ENCODE peak calls at places on chromosome 22, in ten cellular contexts. Z, N, L, U, H, R, W, D, V and B are unnamed samples.

GRCh38 chr22:46007003-46007847 is 30.3 kb upstream of the WNT7B start:
- DNase-seq in Z (peak; percentile 85), W (peak; percentile 69), L (peak; percentile 93), N (peak; percentile 83), V (no peak), H (peak; percentile 72), R (peak; percentile 88), D (peak; percentile 88), U (no peak), B (peak; percentile 74)

GRCh38 chr22:36160499-36160942 is at the start of gene APOL3:
- DNase-seq in W (peak; percentile 79), H (peak; percentile 47), R (peak; percentile 28), N (peak; percentile 60), L (peak; percentile 41), Z (peak; percentile 33), D (peak; percentile 27), V (peak; percentile 82), U (no peak), B (peak; percentile 38)

GRCh38 chr22:23800297-23801237 is 13.8 kb downstream of the SMARCB1 start:
- DNase-seq in N (no peak), R (no peak), Z (no peak), D (no peak), V (no peak), L (no peak), H (no peak), U (no peak), W (no peak), B (no peak)

GRCh38 chr22:44684506-44685383 is 17.3 kb upstream of the PRR5 start:
- DNase-seq in Z (peak; percentile 66), H (peak; percentile 95), L (peak; percentile 90), R (peak; percentile 85), U (peak; percentile 92), V (peak; percentile 92), W (peak; percentile 75), N (peak; percentile 85), D (peak; percentile 91), B (peak; percentile 92)

GRCh38 chr22:41445171-41446056 is 1.2 kb downstream of the TOB2 start:
- DNase-seq in R (peak; percentile 22), N (peak; percentile 33), D (no peak), V (peak; percentile 45), U (no peak), W (no peak), H (no peak), L (peak; percentile 30), Z (no peak), B (no peak)

GRCh38 chr22:47309946-47310345 is 547.5 kb downstream of the TBC1D22A start:
- DNase-seq in Z (no peak), R (no peak), V (no peak), W (no peak), D (no peak), N (no peak), H (no peak), L (no peak), U (no peak), B (no peak)

GRCh38 chr22:23243006-23243573 is 62.8 kb downstream of the BCR start:
- DNase-seq in D (no peak), W (no peak), L (no peak), R (no peak), U (no peak), V (no peak), H (no peak), N (no peak), Z (no peak), B (no peak)

GRCh38 chr22:22872722-22873708 is 14.6 kb upstream of the IGLL5 start:
- DNase-seq in L (no peak), V (no peak), H (no peak), Z (no peak), R (no peak), N (no peak), U (no peak), D (no peak), W (no peak), B (no peak)

GRCh38 chr22:29664731-29665130 is 55.1 kb upstream of the CABP7 start:
- DNase-seq in R (no peak), H (peak; percentile 40), W (no peak), N (no peak), U (no peak), Z (no peak), D (no peak), L (no peak), V (no peak), B (no peak)

GRCh38 chr22:37253164-37253660 is 9.1 kb upstream of the RAC2 start:
- DNase-seq in N (no peak), H (no peak), W (no peak), L (no peak), Z (no peak), V (no peak), U (no peak), R (peak; percentile 27), D (no peak), B (no peak)
- TF ChIP-seq CTCF in N (no peak), H (peak; percentile 10), W (no peak), L (no peak), Z (no peak), V (no peak), U (no peak), R (no peak), D (peak; percentile 3), B (no peak)

GRCh38 chr22:49350441-49351121 is 477.1 kb downstream of the BRD1 start:
- DNase-seq in L (no peak), R (no peak), N (no peak), H (no peak), Z (no peak), W (no peak), D (no peak), U (no peak), V (no peak), B (no peak)
- TF ChIP-seq CTCF in L (no peak), R (no peak), N (no peak), H (no peak), Z (no peak), W (no peak), D (no peak), U (peak; percentile 5), V (no peak), B (no peak)

DNA sequence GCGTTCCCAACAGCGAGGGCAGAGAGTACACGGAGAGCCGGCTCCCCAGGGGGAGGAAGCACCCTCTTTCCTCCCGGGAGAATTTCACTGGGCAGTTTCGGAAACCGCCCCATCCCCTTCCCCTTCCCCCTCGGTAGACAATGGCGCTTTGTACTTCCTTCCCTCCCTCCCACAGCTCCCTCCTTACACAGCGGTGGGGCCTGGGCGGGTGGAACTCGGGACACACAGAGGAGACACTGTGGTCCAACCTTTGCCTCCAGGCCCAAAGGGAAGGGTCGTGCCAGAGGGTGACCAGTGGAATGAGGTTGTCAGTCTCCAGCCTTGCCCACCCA is 4.3 kb downstream of the SMTN start:
- DNase-seq in U (no peak), W (peak; percentile 56), Z (no peak), R (no peak), N (peak; percentile 63), L (no peak), D (no peak), V (peak; percentile 38), H (no peak), B (peak; percentile 41)
- TF ChIP-seq CTCF in U (no peak), W (no peak), Z (peak; percentile 41), R (no peak), N (no peak), L (no peak), D (no peak), V (no peak), H (no peak), B (no peak)

GRCh38 chr22:25960375-25960774 is 208.9 kb upstream of the SEZ6L start:
- DNase-seq in W (no peak), D (no peak), Z (no peak), H (no peak), N (no peak), L (no peak), U (no peak), V (no peak), R (no peak), B (no peak)
- TF ChIP-seq CTCF in W (no peak), D (no peak), Z (no peak), H (no peak), N (no peak), L (no peak), U (peak; percentile 28), V (no peak), R (no peak), B (no peak)

DNA sequence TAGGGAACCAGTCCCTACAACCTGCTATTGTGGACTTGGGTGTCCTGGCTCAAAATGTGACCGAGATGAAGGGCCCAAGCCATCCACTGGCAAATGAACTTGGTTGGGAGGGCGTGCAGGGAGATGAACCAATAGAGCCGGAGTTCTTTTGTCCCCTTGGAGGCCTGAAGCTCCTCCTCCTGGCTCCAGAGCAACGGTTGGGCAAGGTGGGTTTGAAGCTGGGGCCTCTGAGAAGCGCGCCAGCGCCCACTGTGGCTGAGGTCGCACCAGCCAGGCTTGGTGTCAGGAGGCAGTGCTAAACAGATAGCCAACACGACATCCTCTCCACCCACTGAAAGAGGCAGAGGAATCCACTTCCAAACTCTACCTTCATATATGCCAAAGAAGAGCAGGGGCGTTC is 36.0 kb upstream of the PACSIN2 start:
- DNase-seq in V (no peak), R (no peak), H (no peak), D (no peak), Z (no peak), N (no peak), W (no peak), U (peak; percentile 77), L (no peak), B (no peak)
- TF ChIP-seq CTCF in V (no peak), R (no peak), H (no peak), D (no peak), Z (no peak), N (no peak), W (no peak), U (peak; percentile 71), L (no peak), B (no peak)

DNA sequence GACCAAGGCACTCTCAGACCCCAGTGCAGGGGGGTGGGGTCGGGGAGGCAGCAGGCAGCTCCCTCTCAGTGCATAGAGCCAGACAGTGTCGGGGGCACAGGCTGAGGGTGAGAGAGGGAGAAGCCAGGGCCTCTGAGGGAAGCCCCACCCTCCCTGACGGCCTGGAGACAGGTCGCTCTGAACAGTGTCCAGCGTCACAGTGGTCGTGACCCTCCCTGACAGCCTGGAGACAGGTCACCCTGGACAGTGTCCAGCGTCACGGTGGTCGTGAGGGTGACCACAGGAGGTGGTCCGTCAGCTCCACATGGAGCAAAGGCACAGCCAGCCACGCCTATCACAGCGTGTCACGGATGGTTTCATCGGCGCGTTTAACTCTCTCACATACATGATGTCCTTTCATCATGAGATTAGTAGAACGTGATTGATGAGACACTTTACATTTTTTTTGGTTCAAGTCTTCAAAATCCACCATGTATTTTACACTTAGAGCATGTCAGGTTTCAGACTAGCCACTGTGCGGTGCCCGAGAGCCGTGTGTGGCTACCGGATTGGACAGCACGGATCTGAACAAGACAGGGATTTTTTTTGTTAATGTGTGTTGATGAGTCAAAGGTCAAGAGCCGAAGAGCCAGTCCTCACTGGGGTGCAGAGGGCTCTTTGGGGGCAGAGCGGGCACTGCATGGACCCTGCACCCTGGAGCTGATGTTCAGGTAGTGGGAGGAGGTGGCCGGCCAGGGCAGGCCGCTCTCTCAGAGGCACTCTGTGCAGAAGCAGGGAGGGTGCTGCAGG is 23.9 kb upstream of the PANX2 start:
- DNase-seq in N (peak; percentile 76), Z (peak; percentile 42), R (peak; percentile 55), U (peak; percentile 87), D (peak; percentile 60), V (peak; percentile 64), L (peak; percentile 78), W (peak; percentile 59), H (peak; percentile 71), B (peak; percentile 75)
- TF ChIP-seq CTCF in N (peak; percentile 60), Z (peak; percentile 92), R (peak; percentile 86), U (peak; percentile 93), D (peak; percentile 83), V (peak; percentile 64), L (peak; percentile 97), W (peak; percentile 66), H (peak; percentile 85), B (peak; percentile 56)

GRCh38 chr22:37674951-37675929 is at the start of gene LGALS1:
- DNase-seq in D (peak; percentile 98), N (peak; percentile 91), L (peak; percentile 92), U (peak; percentile 81), R (peak; percentile 84), Z (peak; percentile 92), V (peak; percentile 95), W (peak; percentile 96), H (peak; percentile 97), B (peak; percentile 92)
- TF ChIP-seq CTCF in D (no peak), N (no peak), L (no peak), U (peak; percentile 35), R (peak; percentile 10), Z (no peak), V (no peak), W (peak; percentile 53), H (no peak), B (no peak)